ENCODE peak calls at places on chromosomes 1 and 21, in six cellular contexts. G is pancreas, P is body of pancreas, H is left ventricle myocardium inferior, O is sigmoid colon, J is prostate gland. T is an unnamed sample. For H3K27me3, the result is how much of the 10 kb centered on the place peaks cover.

GRCh38 chr1:198269352-198269940 is 112.6 kb downstream of the NEK7 start:
- DNase-seq in G (no peak), O (no peak), H (no peak), P (no peak), J (no peak), T (no peak)

GRCh38 chr1:21323091-21323490 is 32.8 kb upstream of the ECE1 start:
- DNase-seq in J (no peak), O (no peak), G (no peak), P (peak), H (no peak), T (no peak)

GRCh38 chr1:247115545-247115944 is 11.4 kb upstream of the ZNF669 start:
- DNase-seq in P (no peak), J (no peak), H (no peak), G (peak), O (no peak), T (no peak)

GRCh38 chr21:28590722-28591121 is 402.0 kb downstream of the LTN1 start:
- DNase-seq in G (no peak), P (no peak), J (no peak), H (no peak), O (no peak), T (no peak)

GRCh38 chr1:247096112-247096511 is 8.0 kb downstream of the ZNF669 start:
- DNase-seq in O (no peak), J (no peak), G (no peak), P (no peak), H (no peak), T (no peak)

GRCh38 chr1:7373936-7374760 is 396.9 kb upstream of the VAMP3 start:
- DNase-seq in H (no peak), O (peak), J (no peak), G (no peak), P (no peak), T (peak)

GRCh38 chr21:45596704-45597318 is 46.7 kb upstream of the PCBP3 start:
- DNase-seq in G (peak), J (peak), P (peak), O (peak), H (peak), T (peak)

GRCh38 chr1:22338071-22338765 is 113.4 kb upstream of the ZBTB40 start:
- DNase-seq in P (no peak), H (no peak), J (no peak), O (no peak), G (no peak), T (no peak)

GRCh38 chr1:244456586-244456985 is 4.5 kb upstream of the CATSPERE start:
- DNase-seq in H (no peak), J (no peak), O (no peak), G (no peak), P (no peak), T (peak)

GRCh38 chr1:41682845-41683630 is 198.6 kb upstream of the EDN2 start:
- DNase-seq in G (no peak), P (no peak), O (no peak), J (no peak), H (no peak), T (no peak)

GRCh38 chr1:224730950-224731349 is 114.8 kb downstream of the CNIH3 start:
- DNase-seq in G (no peak), J (no peak), H (no peak), O (no peak), P (no peak), T (no peak)

GRCh38 chr1:31769720-31770390 is 5.7 kb upstream of the ADGRB2 start:
- DNase-seq in P (peak), G (no peak), J (peak), O (no peak), H (peak), T (peak)

GRCh38 chr1:248813546-248813945 is 12.2 kb downstream of the SH3BP5L start:
- DNase-seq in H (no peak), G (no peak), O (no peak), J (no peak), P (no peak), T (no peak)

GRCh38 chr1:236142358-236143103 is at the start of gene GPR137B:
- DNase-seq in G (no peak), H (peak), O (no peak), P (peak), J (peak), T (no peak)

GRCh38 chr1:56376188-56376984 is 203.0 kb downstream of the PLPP3 start:
- DNase-seq in O (peak), G (no peak), P (no peak), J (peak), H (peak), T (no peak)

GRCh38 chr1:71087060-71087459 is 6.2 kb upstream of the ZRANB2 start:
- DNase-seq in G (no peak), O (no peak), P (no peak), H (no peak), J (no peak), T (no peak)

GRCh38 chr1:15950763-15951295 is 25.1 kb downstream of the ZBTB17 start:
- DNase-seq in G (no peak), H (no peak), O (peak), J (no peak), P (peak), T (no peak)

GRCh38 chr1:24349891-24350290 is 30.7 kb downstream of the GRHL3 start:
- DNase-seq in J (no peak), G (no peak), H (no peak), P (no peak), O (no peak), T (no peak)

GRCh38 chr1:244860078-244860477 is 4.3 kb downstream of the HNRNPU start:
- DNase-seq in O (no peak), H (no peak), P (peak), J (no peak), G (no peak), T (no peak)

GRCh38 chr1:70112838-70113237 is 92.5 kb downstream of the LRRC40 start:
- DNase-seq in H (no peak), J (no peak), G (no peak), P (no peak), O (no peak), T (peak)

GRCh38 chr1:59446257-59446901 is 149.5 kb downstream of the FGGY start:
- DNase-seq in G (no peak), J (no peak), O (peak), P (no peak), H (no peak), T (peak)

GRCh38 chr1:15696956-15697521 is 12.9 kb downstream of the PLEKHM2 start:
- DNase-seq in J (no peak), G (no peak), H (no peak), O (no peak), P (no peak), T (no peak)

GRCh38 chr1:207811920-207812720 is 60.3 kb downstream of the CD46 start:
- DNase-seq in J (peak), H (peak), P (peak), O (peak), G (peak), T (peak)

GRCh38 chr21:25885880-25886279 is 151.1 kb downstream of the GABPA start:
- DNase-seq in J (no peak), G (no peak), P (no peak), H (no peak), O (no peak), T (no peak)

GRCh38 chr1:10841059-10841458 is 44.6 kb upstream of the CASZ1 start:
- DNase-seq in O (no peak), J (no peak), H (no peak), G (no peak), P (no peak), T (no peak)

GRCh38 chr1:207702317-207702716 is 49.5 kb upstream of the CD46 start:
- DNase-seq in H (no peak), P (no peak), O (no peak), G (no peak), J (no peak), T (no peak)

GRCh38 chr1:65178235-65178634 is 30.2 kb downstream of the AK4 start:
- DNase-seq in O (no peak), H (no peak), J (no peak), G (no peak), P (no peak), T (no peak)

GRCh38 chr21:42799516-42799915 is 79.8 kb downstream of the WDR4 start:
- DNase-seq in O (no peak), G (no peak), H (no peak), P (no peak), J (no peak), T (no peak)

GRCh38 chr1:8456306-8456912 is 138.5 kb downstream of the SLC45A1 start:
- DNase-seq in G (no peak), P (no peak), O (no peak), H (no peak), J (no peak), T (no peak)

GRCh38 chr1:238562376-238562775 is 671.7 kb upstream of the ZP4 start:
- DNase-seq in J (no peak), O (no peak), H (no peak), P (no peak), G (no peak), T (no peak)

GRCh38 chr1:3454811-3455618 is 550 bp downstream of the ARHGEF16 start:
- DNase-seq in P (peak), H (peak), J (no peak), O (no peak), G (peak), T (peak)

GRCh38 chr1:216457356-216457755 is 34.1 kb upstream of the USH2A start:
- DNase-seq in J (no peak), H (no peak), O (no peak), P (no peak), G (no peak), T (no peak)

GRCh38 chr21:42754270-42754933 is 101.0 kb downstream of the PDE9A start:
- DNase-seq in P (no peak), J (no peak), H (no peak), G (no peak), O (no peak), T (no peak)

GRCh38 chr1:184669400-184669799 is 85.3 kb downstream of the EDEM3 start:
- DNase-seq in G (no peak), O (no peak), H (no peak), J (no peak), P (no peak), T (no peak)
- H3K4me3 ChIP-seq in G (no peak), O (no peak), H (no peak), J (no peak), P (no peak), T (no peak)

GRCh38 chr1:235056937-235057336 is 71.7 kb downstream of the TOMM20 start:
- DNase-seq in P (no peak), O (no peak), J (no peak), G (no peak), H (no peak), T (no peak)
- TF ChIP-seq CTCF in P (no peak), O (no peak), J (no peak), G (no peak), H (no peak), T (no peak)

GRCh38 chr1:110697606-110698005 is 22.9 kb upstream of the KCNA3 start:
- DNase-seq in O (no peak), P (no peak), J (no peak), G (no peak), H (no peak), T (no peak)
- H3K27me3 ChIP-seq in O (under half), P (under half), J (under half), G (under half), H (under half), T (under half)

GRCh38 chr21:34730194-34730593 is 61.4 kb downstream of the CLIC6 start:
- DNase-seq in H (no peak), G (no peak), O (no peak), P (no peak), J (peak), T (no peak)
- H3K4me3 ChIP-seq in H (no peak), G (no peak), O (no peak), P (no peak), J (no peak), T (no peak)